ENCODE peak calls at places on chromosomes 3 and 15, in eight cellular contexts. One of them, this sample, is unnamed.

GRCh38 chr15:90337256-90337655 is 14.8 kb upstream of the ZNF774 start:
- DNase-seq in cardiac fibroblast: no peak
- DNase-seq in brain microvascular endothelial cell: no peak
- DNase-seq in fibroblast of the aortic adventitia: peak; percentile 17
- DNase-seq in breast epithelium: peak; percentile 35
- DNase-seq in fibroblast of mammary gland: no peak
- DNase-seq in AG10803: peak; percentile 19
- DNase-seq in lung: no peak
- DNase-seq in this sample: no peak

GRCh38 chr3:176505878-176506621 is 691.2 kb downstream of the TBL1XR1 start:
- DNase-seq in cardiac fibroblast: no peak
- DNase-seq in brain microvascular endothelial cell: no peak
- DNase-seq in fibroblast of the aortic adventitia: no peak
- DNase-seq in breast epithelium: no peak
- DNase-seq in fibroblast of mammary gland: no peak
- DNase-seq in AG10803: no peak
- DNase-seq in lung: no peak
- DNase-seq in this sample: no peak

GRCh38 chr15:70906842-70907241 is 14.2 kb downstream of the LRRC49 start:
- DNase-seq in cardiac fibroblast: peak; percentile 54
- DNase-seq in brain microvascular endothelial cell: no peak
- DNase-seq in fibroblast of the aortic adventitia: peak; percentile 64
- DNase-seq in breast epithelium: no peak
- DNase-seq in fibroblast of mammary gland: peak; percentile 54
- DNase-seq in AG10803: peak; percentile 48
- DNase-seq in lung: no peak
- DNase-seq in this sample: no peak

GRCh38 chr3:150421799-150422548 is 13.9 kb downstream of the TSC22D2 start:
- DNase-seq in cardiac fibroblast: peak; percentile 36
- DNase-seq in brain microvascular endothelial cell: no peak
- DNase-seq in fibroblast of the aortic adventitia: peak; percentile 74
- DNase-seq in breast epithelium: no peak
- DNase-seq in fibroblast of mammary gland: peak; percentile 62
- DNase-seq in AG10803: peak; percentile 46
- DNase-seq in lung: no peak
- DNase-seq in this sample: no peak

GRCh38 chr15:71820127-71820526 is 9.8 kb downstream of the NR2E3 start:
- DNase-seq in cardiac fibroblast: no peak
- DNase-seq in brain microvascular endothelial cell: no peak
- DNase-seq in fibroblast of the aortic adventitia: no peak
- DNase-seq in breast epithelium: no peak
- DNase-seq in fibroblast of mammary gland: no peak
- DNase-seq in AG10803: no peak
- DNase-seq in lung: no peak
- DNase-seq in this sample: no peak

GRCh38 chr15:71133734-71134464 is 18.6 kb downstream of the THSD4 start:
- DNase-seq in cardiac fibroblast: no peak
- DNase-seq in brain microvascular endothelial cell: no peak
- DNase-seq in fibroblast of the aortic adventitia: no peak
- DNase-seq in breast epithelium: no peak
- DNase-seq in fibroblast of mammary gland: no peak
- DNase-seq in AG10803: no peak
- DNase-seq in lung: no peak
- DNase-seq in this sample: no peak

GRCh38 chr15:63052961-63053698 is 10.6 kb downstream of the TPM1 start:
- DNase-seq in cardiac fibroblast: peak; percentile 58
- DNase-seq in brain microvascular endothelial cell: no peak
- DNase-seq in fibroblast of the aortic adventitia: peak; percentile 67
- DNase-seq in breast epithelium: peak; percentile 83
- DNase-seq in fibroblast of mammary gland: peak; percentile 60
- DNase-seq in AG10803: peak; percentile 61
- DNase-seq in lung: no peak
- DNase-seq in this sample: peak; percentile 58

GRCh38 chr3:175020101-175020500 is 161.0 kb downstream of the NAALADL2 start:
- DNase-seq in cardiac fibroblast: no peak
- DNase-seq in brain microvascular endothelial cell: no peak
- DNase-seq in fibroblast of the aortic adventitia: peak; percentile 7
- DNase-seq in breast epithelium: no peak
- DNase-seq in fibroblast of mammary gland: peak; percentile 10
- DNase-seq in AG10803: peak; percentile 41
- DNase-seq in lung: no peak
- DNase-seq in this sample: no peak

GRCh38 chr3:157533298-157533870 is 30.2 kb upstream of the VEPH1 start:
- DNase-seq in cardiac fibroblast: peak; percentile 81
- DNase-seq in brain microvascular endothelial cell: peak; percentile 84
- DNase-seq in fibroblast of the aortic adventitia: peak; percentile 88
- DNase-seq in breast epithelium: no peak
- DNase-seq in fibroblast of mammary gland: peak; percentile 91
- DNase-seq in AG10803: peak; percentile 87
- DNase-seq in lung: no peak
- DNase-seq in this sample: no peak

GRCh38 chr3:46104706-46105105 is 77.4 kb upstream of the XCR1 start:
- DNase-seq in cardiac fibroblast: no peak
- DNase-seq in brain microvascular endothelial cell: no peak
- DNase-seq in fibroblast of the aortic adventitia: no peak
- DNase-seq in breast epithelium: no peak
- DNase-seq in fibroblast of mammary gland: no peak
- DNase-seq in AG10803: no peak
- DNase-seq in lung: no peak
- DNase-seq in this sample: no peak

DNA sequence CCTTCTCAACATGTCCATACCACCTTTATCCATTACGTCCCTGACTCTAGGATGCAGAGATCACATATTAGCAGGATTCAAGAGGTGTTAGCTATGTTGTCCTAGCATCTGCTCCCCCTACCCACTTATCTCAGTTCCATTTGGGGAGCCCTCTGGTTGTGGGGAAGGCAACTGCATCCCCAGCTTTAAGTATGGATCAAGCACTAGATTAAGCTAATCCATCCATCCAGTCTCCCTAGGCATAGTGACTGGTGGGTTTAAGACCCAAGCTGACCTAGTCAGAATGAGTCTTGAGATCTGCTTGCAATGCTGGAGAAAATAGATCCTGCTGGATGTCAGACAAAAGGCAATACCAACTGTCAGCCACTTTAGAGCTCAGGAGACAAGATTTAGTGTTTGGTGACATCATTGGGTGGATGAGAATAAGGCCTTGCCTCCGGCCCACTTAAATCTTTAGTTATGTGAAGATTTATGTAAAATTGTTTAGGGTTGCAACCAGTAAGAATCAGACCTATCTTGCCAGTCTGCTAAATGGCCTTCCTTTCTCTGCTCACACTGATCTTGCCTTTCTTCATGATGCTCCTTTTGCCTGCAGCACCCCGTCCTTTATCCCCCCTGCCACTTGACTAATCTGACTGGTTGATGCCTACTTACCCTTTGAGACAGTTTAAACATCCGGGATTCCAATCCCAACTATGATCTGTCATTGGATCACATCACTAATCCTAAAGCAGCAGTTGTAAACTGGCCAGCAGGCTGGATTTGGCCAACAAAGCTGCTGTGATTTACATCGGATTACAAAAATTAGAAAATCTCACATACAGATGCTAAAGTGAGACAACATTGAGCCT is 2.1 kb upstream of the ISY1 start:
- DNase-seq in cardiac fibroblast: no peak
- DNase-seq in brain microvascular endothelial cell: no peak
- DNase-seq in fibroblast of the aortic adventitia: no peak
- DNase-seq in breast epithelium: no peak
- DNase-seq in fibroblast of mammary gland: no peak
- DNase-seq in AG10803: no peak
- DNase-seq in lung: no peak
- DNase-seq in this sample: no peak
- H3K4me3 ChIP-seq in cardiac fibroblast: no peak overlapping the region
- H3K4me3 ChIP-seq in brain microvascular endothelial cell: no peak overlapping the region
- H3K4me3 ChIP-seq in fibroblast of the aortic adventitia: no peak overlapping the region
- H3K4me3 ChIP-seq in breast epithelium: no peak overlapping the region
- H3K4me3 ChIP-seq in fibroblast of mammary gland: no peak overlapping the region
- H3K4me3 ChIP-seq in AG10803: no peak overlapping the region
- H3K4me3 ChIP-seq in lung: no peak overlapping the region
- H3K4me3 ChIP-seq in this sample: no peak overlapping the region

GRCh38 chr3:152405915-152406802 is 137.4 kb downstream of the MBNL1 start:
- DNase-seq in cardiac fibroblast: peak; percentile 93
- DNase-seq in brain microvascular endothelial cell: peak; percentile 69
- DNase-seq in fibroblast of the aortic adventitia: peak; percentile 94
- DNase-seq in breast epithelium: no peak
- DNase-seq in fibroblast of mammary gland: peak; percentile 96
- DNase-seq in AG10803: peak; percentile 97
- DNase-seq in lung: no peak
- DNase-seq in this sample: peak; percentile 39
- H3K4me3 ChIP-seq in cardiac fibroblast: peak overlapping the region; percentile 33
- H3K4me3 ChIP-seq in brain microvascular endothelial cell: no peak overlapping the region
- H3K4me3 ChIP-seq in fibroblast of the aortic adventitia: peak overlapping the region; percentile 45
- H3K4me3 ChIP-seq in breast epithelium: peak overlapping the region; percentile 6
- H3K4me3 ChIP-seq in fibroblast of mammary gland: peak overlapping the region; percentile 6
- H3K4me3 ChIP-seq in AG10803: peak overlapping the region; percentile 43
- H3K4me3 ChIP-seq in lung: no peak overlapping the region
- H3K4me3 ChIP-seq in this sample: no peak overlapping the region

GRCh38 chr3:112391648-112392047 is 58.7 kb downstream of the CD200 start:
- DNase-seq in cardiac fibroblast: peak; percentile 85
- DNase-seq in brain microvascular endothelial cell: peak; percentile 88
- DNase-seq in fibroblast of the aortic adventitia: no peak
- DNase-seq in breast epithelium: no peak
- DNase-seq in fibroblast of mammary gland: no peak
- DNase-seq in AG10803: no peak
- DNase-seq in lung: no peak
- DNase-seq in this sample: no peak

GRCh38 chr3:112388972-112389371 is 56.0 kb downstream of the CD200 start:
- DNase-seq in cardiac fibroblast: no peak
- DNase-seq in brain microvascular endothelial cell: no peak
- DNase-seq in fibroblast of the aortic adventitia: no peak
- DNase-seq in breast epithelium: no peak
- DNase-seq in fibroblast of mammary gland: no peak
- DNase-seq in AG10803: no peak
- DNase-seq in lung: no peak
- DNase-seq in this sample: no peak

GRCh38 chr3:112389961-112390360 is 57.0 kb downstream of the CD200 start:
- DNase-seq in cardiac fibroblast: no peak
- DNase-seq in brain microvascular endothelial cell: no peak
- DNase-seq in fibroblast of the aortic adventitia: no peak
- DNase-seq in breast epithelium: no peak
- DNase-seq in fibroblast of mammary gland: no peak
- DNase-seq in AG10803: no peak
- DNase-seq in lung: no peak
- DNase-seq in this sample: no peak

GRCh38 chr3:112392393-112393359 is 59.7 kb downstream of the CD200 start:
- DNase-seq in cardiac fibroblast: no peak
- DNase-seq in brain microvascular endothelial cell: no peak
- DNase-seq in fibroblast of the aortic adventitia: no peak
- DNase-seq in breast epithelium: no peak
- DNase-seq in fibroblast of mammary gland: no peak
- DNase-seq in AG10803: no peak
- DNase-seq in lung: no peak
- DNase-seq in this sample: no peak

DNA sequence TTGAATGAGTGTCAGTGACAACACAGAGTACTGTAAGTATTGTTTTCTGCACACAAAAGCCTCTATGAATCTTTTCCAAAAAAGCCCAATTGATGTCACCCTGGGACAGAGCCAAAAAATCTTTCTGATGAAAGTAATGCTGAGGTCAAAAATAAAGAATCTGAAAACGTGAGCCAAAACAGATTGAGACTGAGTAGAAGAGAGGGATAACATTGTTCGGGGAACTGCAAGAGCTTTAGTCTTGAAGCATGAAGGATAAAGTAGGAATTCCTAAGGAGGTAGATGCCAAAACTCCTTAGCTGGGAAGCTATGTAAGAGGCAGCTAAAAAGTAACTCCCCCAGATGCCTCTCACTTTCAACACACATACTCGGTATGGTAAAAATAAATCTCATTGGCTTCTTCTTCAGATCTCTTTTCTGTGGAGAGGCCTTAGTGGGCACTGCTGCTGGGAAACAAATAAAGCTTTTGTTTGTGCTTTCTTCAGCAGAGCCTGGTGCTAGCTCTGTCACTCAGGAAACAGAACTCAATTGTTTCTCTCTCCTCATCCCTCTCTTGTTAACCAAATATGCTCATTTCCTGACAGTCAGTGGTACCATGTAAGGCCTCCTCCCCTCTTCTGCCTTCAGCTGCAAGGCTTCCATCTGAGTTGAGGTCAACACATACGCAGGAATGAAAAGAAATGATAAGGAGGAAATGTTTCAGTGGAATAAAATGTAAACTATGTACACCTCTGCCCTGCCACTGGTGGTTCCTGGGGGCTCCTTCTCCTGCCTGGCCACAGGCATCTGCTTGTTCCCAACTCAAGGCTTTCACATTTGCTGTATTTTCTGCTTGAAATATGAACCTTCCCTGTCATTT is 58.1 kb downstream of the CD200 start:
- DNase-seq in cardiac fibroblast: peak; percentile 99
- DNase-seq in brain microvascular endothelial cell: peak; percentile 97
- DNase-seq in fibroblast of the aortic adventitia: peak; percentile 100
- DNase-seq in breast epithelium: peak; percentile 40
- DNase-seq in fibroblast of mammary gland: peak; percentile 79
- DNase-seq in AG10803: peak; percentile 95
- DNase-seq in lung: no peak
- DNase-seq in this sample: no peak
- H3K4me3 ChIP-seq in cardiac fibroblast: no peak overlapping the region
- H3K4me3 ChIP-seq in brain microvascular endothelial cell: no peak overlapping the region
- H3K4me3 ChIP-seq in fibroblast of the aortic adventitia: no peak overlapping the region
- H3K4me3 ChIP-seq in breast epithelium: no peak overlapping the region
- H3K4me3 ChIP-seq in fibroblast of mammary gland: no peak overlapping the region
- H3K4me3 ChIP-seq in AG10803: peak overlapping the region; percentile 18
- H3K4me3 ChIP-seq in lung: no peak overlapping the region
- H3K4me3 ChIP-seq in this sample: no peak overlapping the region

GRCh38 chr3:120417272-120417911 is 33.4 kb downstream of the FSTL1 start:
- DNase-seq in cardiac fibroblast: peak; percentile 99
- DNase-seq in brain microvascular endothelial cell: peak; percentile 98
- DNase-seq in fibroblast of the aortic adventitia: peak; percentile 99
- DNase-seq in breast epithelium: peak; percentile 95
- DNase-seq in fibroblast of mammary gland: peak; percentile 98
- DNase-seq in AG10803: peak; percentile 97
- DNase-seq in lung: peak; percentile 95
- DNase-seq in this sample: peak; percentile 90
- H3K4me3 ChIP-seq in cardiac fibroblast: peak overlapping the region; percentile 10
- H3K4me3 ChIP-seq in brain microvascular endothelial cell: peak overlapping the region; percentile 26
- H3K4me3 ChIP-seq in fibroblast of the aortic adventitia: peak overlapping the region; percentile 8
- H3K4me3 ChIP-seq in breast epithelium: no peak overlapping the region
- H3K4me3 ChIP-seq in fibroblast of mammary gland: no peak overlapping the region
- H3K4me3 ChIP-seq in AG10803: no peak overlapping the region
- H3K4me3 ChIP-seq in lung: no peak overlapping the region
- H3K4me3 ChIP-seq in this sample: no peak overlapping the region

DNA sequence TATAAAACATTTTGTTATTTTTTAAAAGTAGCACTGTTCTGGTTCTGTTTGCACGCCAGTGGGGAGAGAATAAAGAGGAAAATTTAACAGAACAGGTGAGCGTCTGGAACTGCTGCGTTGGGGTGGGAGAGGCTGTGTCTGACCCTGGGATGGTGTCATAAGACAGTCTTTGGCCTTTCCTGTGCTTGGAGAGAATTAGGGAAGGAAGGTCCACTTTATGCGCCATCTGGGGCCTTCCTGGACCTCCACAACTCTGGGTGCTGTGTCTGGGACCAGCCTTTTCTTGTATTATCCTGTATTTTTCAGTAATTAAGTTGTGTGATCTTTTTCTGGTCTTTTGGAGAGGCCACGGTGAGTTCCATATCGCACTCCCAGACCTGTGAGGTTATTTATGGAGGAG is 3.3 kb downstream of the FAM43A start:
- DNase-seq in cardiac fibroblast: no peak
- DNase-seq in brain microvascular endothelial cell: no peak
- DNase-seq in fibroblast of the aortic adventitia: no peak
- DNase-seq in breast epithelium: no peak
- DNase-seq in fibroblast of mammary gland: no peak
- DNase-seq in AG10803: no peak
- DNase-seq in lung: no peak
- DNase-seq in this sample: no peak
- H3K4me3 ChIP-seq in cardiac fibroblast: peak overlapping the region; percentile 83
- H3K4me3 ChIP-seq in brain microvascular endothelial cell: peak overlapping the region; percentile 29
- H3K4me3 ChIP-seq in fibroblast of the aortic adventitia: peak overlapping the region; percentile 47
- H3K4me3 ChIP-seq in breast epithelium: no peak overlapping the region
- H3K4me3 ChIP-seq in fibroblast of mammary gland: no peak overlapping the region
- H3K4me3 ChIP-seq in AG10803: peak overlapping the region; percentile 45
- H3K4me3 ChIP-seq in lung: peak overlapping the region; percentile 16
- H3K4me3 ChIP-seq in this sample: no peak overlapping the region

GRCh38 chr15:77819841-77820728 is 187.4 kb upstream of the LINGO1 start:
- DNase-seq in cardiac fibroblast: no peak
- DNase-seq in brain microvascular endothelial cell: no peak
- DNase-seq in fibroblast of the aortic adventitia: no peak
- DNase-seq in breast epithelium: no peak
- DNase-seq in fibroblast of mammary gland: peak; percentile 6
- DNase-seq in AG10803: no peak
- DNase-seq in lung: no peak
- DNase-seq in this sample: no peak
- H3K4me3 ChIP-seq in cardiac fibroblast: no peak overlapping the region
- H3K4me3 ChIP-seq in brain microvascular endothelial cell: no peak overlapping the region
- H3K4me3 ChIP-seq in fibroblast of the aortic adventitia: no peak overlapping the region
- H3K4me3 ChIP-seq in breast epithelium: peak overlapping the region; percentile 18
- H3K4me3 ChIP-seq in fibroblast of mammary gland: no peak overlapping the region
- H3K4me3 ChIP-seq in AG10803: no peak overlapping the region
- H3K4me3 ChIP-seq in lung: no peak overlapping the region
- H3K4me3 ChIP-seq in this sample: no peak overlapping the region